ENCODE peak calls at places on chromosomes 11 and 22, in four cellular contexts. One of them, this sample, is unnamed.

GRCh38 chr11:73143126-73143838 is 1.2 kb upstream of the FCHSD2 start:
- DNase-seq in foreskin fibroblast: no peak
- DNase-seq in spleen: no peak
- DNase-seq in psoas muscle: no peak
- DNase-seq in this sample: no peak

GRCh38 chr11:75801362-75802021 is 13.5 kb upstream of the UVRAG start:
- DNase-seq in foreskin fibroblast: no peak
- DNase-seq in spleen: peak; percentile 74
- DNase-seq in psoas muscle: no peak
- DNase-seq in this sample: no peak

GRCh38 chr11:64802370-64803162 is 448 bp downstream of the MAP4K2 start:
- DNase-seq in foreskin fibroblast: no peak
- DNase-seq in spleen: peak; percentile 78
- DNase-seq in psoas muscle: no peak
- DNase-seq in this sample: no peak

GRCh38 chr11:80349986-80350385 is 909.2 kb upstream of the TENM4 start:
- DNase-seq in foreskin fibroblast: no peak
- DNase-seq in spleen: no peak
- DNase-seq in psoas muscle: no peak
- DNase-seq in this sample: peak; percentile 32

GRCh38 chr11:134497586-134497985 is 85.5 kb upstream of the B3GAT1 start:
- DNase-seq in foreskin fibroblast: no peak
- DNase-seq in spleen: peak; percentile 59
- DNase-seq in psoas muscle: no peak
- DNase-seq in this sample: peak; percentile 75

GRCh38 chr22:17772249-17772962 is 1.9 kb downstream of the BID start:
- DNase-seq in foreskin fibroblast: peak; percentile 53
- DNase-seq in spleen: peak; percentile 83
- DNase-seq in psoas muscle: peak; percentile 52
- DNase-seq in this sample: no peak

GRCh38 chr11:84854498-84854880 is 772.7 kb downstream of the DLG2 start:
- DNase-seq in foreskin fibroblast: no peak
- DNase-seq in spleen: no peak
- DNase-seq in psoas muscle: no peak
- DNase-seq in this sample: no peak

GRCh38 chr11:129249351-129249750 is 57.2 kb upstream of the ARHGAP32 start:
- DNase-seq in foreskin fibroblast: peak; percentile 72
- DNase-seq in spleen: no peak
- DNase-seq in psoas muscle: no peak
- DNase-seq in this sample: no peak

GRCh38 chr22:20080776-20081654 is 974 bp downstream of the DGCR8 start:
- DNase-seq in foreskin fibroblast: peak; percentile 63
- DNase-seq in spleen: peak; percentile 79
- DNase-seq in psoas muscle: no peak
- DNase-seq in this sample: peak; percentile 66

GRCh38 chr22:31734512-31734911 is 15.4 kb downstream of the PRR14L start:
- DNase-seq in foreskin fibroblast: peak; percentile 76
- DNase-seq in spleen: no peak
- DNase-seq in psoas muscle: no peak
- DNase-seq in this sample: no peak

GRCh38 chr22:30043181-30043580 is 37.1 kb upstream of the HORMAD2 start:
- DNase-seq in foreskin fibroblast: no peak
- DNase-seq in spleen: no peak
- DNase-seq in psoas muscle: no peak
- DNase-seq in this sample: no peak

GRCh38 chr11:114832532-114833125 is 154.3 kb downstream of the NXPE2 start:
- DNase-seq in foreskin fibroblast: no peak
- DNase-seq in spleen: no peak
- DNase-seq in psoas muscle: no peak
- DNase-seq in this sample: no peak

GRCh38 chr11:34970480-34970879 is 54.1 kb downstream of the PDHX start:
- DNase-seq in foreskin fibroblast: no peak
- DNase-seq in spleen: no peak
- DNase-seq in psoas muscle: no peak
- DNase-seq in this sample: no peak

GRCh38 chr11:105401269-105401809 is 208.5 kb upstream of the GRIA4 start:
- DNase-seq in foreskin fibroblast: no peak
- DNase-seq in spleen: no peak
- DNase-seq in psoas muscle: no peak
- DNase-seq in this sample: no peak

GRCh38 chr11:123536690-123537437 is 106.8 kb downstream of the GRAMD1B start:
- DNase-seq in foreskin fibroblast: no peak
- DNase-seq in spleen: no peak
- DNase-seq in psoas muscle: no peak
- DNase-seq in this sample: peak; percentile 24

GRCh38 chr22:19556963-19557545 is 32.8 kb upstream of the CLDN5 start:
- DNase-seq in foreskin fibroblast: no peak
- DNase-seq in spleen: no peak
- DNase-seq in psoas muscle: no peak
- DNase-seq in this sample: no peak

GRCh38 chr22:32475428-32476010 is 908 bp downstream of the FBXO7 start:
- DNase-seq in foreskin fibroblast: peak; percentile 21
- DNase-seq in spleen: peak; percentile 77
- DNase-seq in psoas muscle: no peak
- DNase-seq in this sample: peak; percentile 50

GRCh38 chr22:34804588-34804987 is 261.4 kb upstream of the ISX start:
- DNase-seq in foreskin fibroblast: no peak
- DNase-seq in spleen: no peak
- DNase-seq in psoas muscle: no peak
- DNase-seq in this sample: no peak

GRCh38 chr11:702731-703461 is 3.1 kb upstream of the EPS8L2 start:
- DNase-seq in foreskin fibroblast: no peak
- DNase-seq in spleen: peak; percentile 87
- DNase-seq in psoas muscle: peak; percentile 44
- DNase-seq in this sample: peak; percentile 77

GRCh38 chr22:26461188-26461810 is 22.3 kb downstream of the HPS4 start:
- DNase-seq in foreskin fibroblast: no peak
- DNase-seq in spleen: no peak
- DNase-seq in psoas muscle: peak; percentile 63
- DNase-seq in this sample: peak; percentile 83

GRCh38 chr11:15969281-15969680 is 387.1 kb downstream of the SOX6 start:
- DNase-seq in foreskin fibroblast: peak; percentile 82
- DNase-seq in spleen: no peak
- DNase-seq in psoas muscle: peak; percentile 53
- DNase-seq in this sample: no peak

GRCh38 chr22:17159504-17159951 is 451 bp upstream of the HDHD5 start:
- DNase-seq in foreskin fibroblast: peak; percentile 48
- DNase-seq in spleen: no peak
- DNase-seq in psoas muscle: peak; percentile 57
- DNase-seq in this sample: peak; percentile 76

GRCh38 chr22:35972559-35972958 is 56.1 kb downstream of the RBFOX2 start:
- DNase-seq in foreskin fibroblast: peak; percentile 56
- DNase-seq in spleen: no peak
- DNase-seq in psoas muscle: no peak
- DNase-seq in this sample: no peak

GRCh38 chr11:116731097-116731761 is 41.6 kb downstream of the BUD13 start:
- DNase-seq in foreskin fibroblast: no peak
- DNase-seq in spleen: peak; percentile 50
- DNase-seq in psoas muscle: no peak
- DNase-seq in this sample: no peak

GRCh38 chr11:10932976-10933375 is 75.1 kb upstream of the ZBED5 start:
- DNase-seq in foreskin fibroblast: no peak
- DNase-seq in spleen: no peak
- DNase-seq in psoas muscle: no peak
- DNase-seq in this sample: no peak

GRCh38 chr22:29715240-29715639 is 4.6 kb upstream of the CABP7 start:
- DNase-seq in foreskin fibroblast: no peak
- DNase-seq in spleen: no peak
- DNase-seq in psoas muscle: no peak
- DNase-seq in this sample: no peak

GRCh38 chr22:35947794-35948425 is 80.7 kb downstream of the RBFOX2 start:
- DNase-seq in foreskin fibroblast: no peak
- DNase-seq in spleen: no peak
- DNase-seq in psoas muscle: no peak
- DNase-seq in this sample: no peak

GRCh38 chr11:111402411-111402810 is 23.3 kb upstream of the POU2AF1 start:
- DNase-seq in foreskin fibroblast: no peak
- DNase-seq in spleen: no peak
- DNase-seq in psoas muscle: no peak
- DNase-seq in this sample: no peak

GRCh38 chr11:67288452-67289225 is 464 bp upstream of the ANKRD13D start:
- DNase-seq in foreskin fibroblast: peak; percentile 87
- DNase-seq in spleen: peak; percentile 98
- DNase-seq in psoas muscle: peak; percentile 88
- DNase-seq in this sample: peak; percentile 89

DNA sequence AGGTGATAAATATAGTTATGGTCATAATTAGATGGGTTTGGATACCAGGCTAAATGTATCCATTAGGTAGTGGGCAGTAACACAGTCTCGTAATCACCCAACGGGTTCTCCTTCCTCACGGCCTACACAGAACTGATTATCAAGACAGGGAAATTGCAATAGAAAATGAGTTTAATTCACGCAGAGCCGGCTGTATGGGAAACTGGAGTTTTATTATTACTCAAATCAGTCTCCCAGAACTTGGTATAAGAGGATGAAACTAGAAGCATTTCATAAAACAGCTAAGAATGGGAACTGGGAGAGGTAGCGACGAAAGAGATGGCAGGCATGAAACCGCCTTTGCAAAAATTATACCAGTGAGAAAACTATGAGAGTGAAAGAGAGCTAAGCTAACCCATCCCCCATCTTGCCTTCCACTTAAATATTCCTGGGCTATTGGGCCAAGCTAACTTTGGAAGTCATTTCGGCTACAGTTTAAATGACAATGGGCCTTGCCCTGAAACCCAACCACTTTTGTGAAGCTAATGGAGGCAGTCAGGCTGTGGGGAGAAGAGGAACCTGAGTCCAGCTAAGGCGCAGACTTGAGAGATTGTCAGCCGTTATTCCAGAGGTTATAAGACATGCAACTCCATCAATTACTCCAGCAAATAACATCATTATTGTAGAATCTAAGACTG is 29.6 kb downstream of the CTSC start:
- DNase-seq in foreskin fibroblast: no peak
- DNase-seq in spleen: no peak
- DNase-seq in psoas muscle: no peak
- DNase-seq in this sample: no peak
- H3K4me3 ChIP-seq in foreskin fibroblast: no peak overlapping the region
- H3K4me3 ChIP-seq in spleen: no peak overlapping the region
- H3K4me3 ChIP-seq in psoas muscle: no peak overlapping the region
- H3K4me3 ChIP-seq in this sample: no peak overlapping the region

GRCh38 chr22:40183029-40183581 is 5.4 kb downstream of the TNRC6B start:
- DNase-seq in foreskin fibroblast: peak; percentile 79
- DNase-seq in spleen: no peak
- DNase-seq in psoas muscle: no peak
- DNase-seq in this sample: peak; percentile 31
- H3K4me3 ChIP-seq in foreskin fibroblast: peak overlapping the region; percentile 16
- H3K4me3 ChIP-seq in spleen: no peak overlapping the region
- H3K4me3 ChIP-seq in psoas muscle: peak overlapping the region; percentile 35
- H3K4me3 ChIP-seq in this sample: no peak overlapping the region

GRCh38 chr11:131910491-131911387 is 540.3 kb downstream of the NTM start:
- DNase-seq in foreskin fibroblast: peak; percentile 40
- DNase-seq in spleen: peak; percentile 59
- DNase-seq in psoas muscle: peak; percentile 29
- DNase-seq in this sample: no peak
- H3K4me3 ChIP-seq in foreskin fibroblast: peak overlapping the region; percentile 82
- H3K4me3 ChIP-seq in spleen: peak overlapping the region; percentile 15
- H3K4me3 ChIP-seq in psoas muscle: peak overlapping the region; percentile 46
- H3K4me3 ChIP-seq in this sample: no peak overlapping the region

GRCh38 chr11:118180300-118180703 is 3.9 kb upstream of the SCN2B start:
- DNase-seq in foreskin fibroblast: peak; percentile 8
- DNase-seq in spleen: no peak
- DNase-seq in psoas muscle: peak; percentile 66
- DNase-seq in this sample: peak; percentile 33

GRCh38 chr11:118174006-118174567 is 2.4 kb downstream of the SCN2B start:
- DNase-seq in foreskin fibroblast: no peak
- DNase-seq in spleen: no peak
- DNase-seq in psoas muscle: no peak
- DNase-seq in this sample: no peak

GRCh38 chr11:118175600-118176399 is 639 bp downstream of the SCN2B start:
- DNase-seq in foreskin fibroblast: no peak
- DNase-seq in spleen: no peak
- DNase-seq in psoas muscle: no peak
- DNase-seq in this sample: no peak

GRCh38 chr11:118175031-118175531 is 1.4 kb downstream of the SCN2B start:
- DNase-seq in foreskin fibroblast: peak; percentile 9
- DNase-seq in spleen: no peak
- DNase-seq in psoas muscle: no peak
- DNase-seq in this sample: no peak

GRCh38 chr11:118176400-118177134 is at the start of gene SCN2B:
- DNase-seq in foreskin fibroblast: no peak
- DNase-seq in spleen: no peak
- DNase-seq in psoas muscle: no peak
- DNase-seq in this sample: no peak
- H3K4me3 ChIP-seq in foreskin fibroblast: peak within 1 kb of the TSS; percentile 12
- H3K4me3 ChIP-seq in spleen: no peak within 1 kb of the TSS
- H3K4me3 ChIP-seq in psoas muscle: peak within 1 kb of the TSS; percentile 60
- H3K4me3 ChIP-seq in this sample: no peak within 1 kb of the TSS

GRCh38 chr22:22934543-22935055 is 47.0 kb downstream of the IGLL5 start:
- DNase-seq in foreskin fibroblast: no peak
- DNase-seq in spleen: peak; percentile 74
- DNase-seq in psoas muscle: peak; percentile 4
- DNase-seq in this sample: no peak
- H3K4me3 ChIP-seq in foreskin fibroblast: no peak overlapping the region
- H3K4me3 ChIP-seq in spleen: no peak overlapping the region
- H3K4me3 ChIP-seq in psoas muscle: no peak overlapping the region
- H3K4me3 ChIP-seq in this sample: no peak overlapping the region

GRCh38 chr22:45552017-45552411 is 49.3 kb downstream of the FBLN1 start:
- DNase-seq in foreskin fibroblast: no peak
- DNase-seq in spleen: no peak
- DNase-seq in psoas muscle: no peak
- DNase-seq in this sample: no peak

GRCh38 chr22:45554040-45554406 is 51.3 kb downstream of the FBLN1 start:
- DNase-seq in foreskin fibroblast: no peak
- DNase-seq in spleen: no peak
- DNase-seq in psoas muscle: no peak
- DNase-seq in this sample: no peak

GRCh38 chr22:45552580-45553332 is 50.1 kb downstream of the FBLN1 start:
- DNase-seq in foreskin fibroblast: peak; percentile 99
- DNase-seq in spleen: no peak
- DNase-seq in psoas muscle: peak; percentile 59
- DNase-seq in this sample: peak; percentile 59

GRCh38 chr22:45554861-45555260 is 52.2 kb downstream of the FBLN1 start:
- DNase-seq in foreskin fibroblast: no peak
- DNase-seq in spleen: no peak
- DNase-seq in psoas muscle: no peak
- DNase-seq in this sample: no peak

GRCh38 chr22:45553333-45554039 is 50.8 kb downstream of the FBLN1 start:
- DNase-seq in foreskin fibroblast: peak; percentile 82
- DNase-seq in spleen: no peak
- DNase-seq in psoas muscle: peak; percentile 76
- DNase-seq in this sample: peak; percentile 76
- H3K4me3 ChIP-seq in foreskin fibroblast: no peak overlapping the region
- H3K4me3 ChIP-seq in spleen: no peak overlapping the region
- H3K4me3 ChIP-seq in psoas muscle: no peak overlapping the region
- H3K4me3 ChIP-seq in this sample: no peak overlapping the region

GRCh38 chr11:12382451-12382850 is 5.1 kb downstream of the PARVA start:
- DNase-seq in foreskin fibroblast: no peak
- DNase-seq in spleen: no peak
- DNase-seq in psoas muscle: no peak
- DNase-seq in this sample: no peak

GRCh38 chr11:12377106-12377823 is at the start of gene PARVA:
- DNase-seq in foreskin fibroblast: peak; percentile 81
- DNase-seq in spleen: no peak
- DNase-seq in psoas muscle: peak; percentile 67
- DNase-seq in this sample: peak; percentile 79

GRCh38 chr11:12381875-12382274 is 4.5 kb downstream of the PARVA start:
- DNase-seq in foreskin fibroblast: no peak
- DNase-seq in spleen: no peak
- DNase-seq in psoas muscle: no peak
- DNase-seq in this sample: no peak

GRCh38 chr11:12377824-12378593 is 638 bp downstream of the PARVA start:
- DNase-seq in foreskin fibroblast: peak; percentile 79
- DNase-seq in spleen: no peak
- DNase-seq in psoas muscle: peak; percentile 81
- DNase-seq in this sample: peak; percentile 87

GRCh38 chr11:12380565-12381325 is 3.4 kb downstream of the PARVA start:
- DNase-seq in foreskin fibroblast: no peak
- DNase-seq in spleen: no peak
- DNase-seq in psoas muscle: no peak
- DNase-seq in this sample: no peak
- H3K4me3 ChIP-seq in foreskin fibroblast: no peak overlapping the region
- H3K4me3 ChIP-seq in spleen: no peak overlapping the region
- H3K4me3 ChIP-seq in psoas muscle: no peak overlapping the region
- H3K4me3 ChIP-seq in this sample: no peak overlapping the region

This sample was measured in mucosa of descending colon.